ENCODE peak calls at places on chromosomes 2 and 18, in ten cellular contexts. W, L, S, Z, A, H, Q, D, V and E are unnamed samples.

GRCh38 chr2:172276961-172277360 is 150.4 kb upstream of the ITGA6 start:
- DNase-seq in L (no peak), V (no peak), D (no peak), S (no peak), A (no peak), Z (no peak), W (no peak), H (no peak), Q (no peak), E (no peak)

GRCh38 chr2:85458611-85459563 is 40.4 kb downstream of the SH2D6 start:
- DNase-seq in D (no peak), W (no peak), S (no peak), L (no peak), Z (no peak), Q (no peak), A (no peak), V (no peak), H (no peak), E (no peak)

GRCh38 chr18:26804474-26804873 is 61.0 kb downstream of the AQP4 start:
- DNase-seq in H (peak), V (peak), S (no peak), Z (no peak), D (no peak), A (no peak), Q (no peak), L (no peak), W (no peak), E (no peak)

GRCh38 chr2:121256720-121257475 is 28.1 kb downstream of the TFCP2L1 start:
- DNase-seq in A (no peak), Z (peak), W (peak), H (no peak), L (no peak), S (no peak), D (no peak), V (no peak), Q (no peak), E (no peak)

GRCh38 chr18:76519156-76519549 is 24.1 kb upstream of the ZNF516 start:
- DNase-seq in D (no peak), H (no peak), Z (no peak), S (no peak), V (no peak), W (no peak), Q (no peak), L (no peak), A (no peak), E (no peak)

GRCh38 chr2:241065355-241065803 is 36.7 kb downstream of the MTERF4 start:
- DNase-seq in W (peak), H (no peak), Z (no peak), V (no peak), S (no peak), Q (no peak), D (peak), A (no peak), L (no peak), E (peak)

GRCh38 chr2:121897335-121897970 is 142.0 kb downstream of the TSN start:
- DNase-seq in H (no peak), Q (peak), W (no peak), D (no peak), L (peak), A (peak), V (peak), Z (no peak), S (no peak), E (no peak)

GRCh38 chr2:224925066-224925821 is 117.0 kb downstream of the DOCK10 start:
- DNase-seq in H (no peak), D (no peak), Z (no peak), A (peak), W (no peak), L (no peak), V (no peak), Q (no peak), S (no peak), E (no peak)

GRCh38 chr2:39606585-39606984 is 59.1 kb upstream of the TMEM178A start:
- DNase-seq in D (no peak), Z (no peak), Q (no peak), H (no peak), S (no peak), W (no peak), V (no peak), L (no peak), A (no peak), E (no peak)

GRCh38 chr2:102975996-102976636 is 214.3 kb downstream of the TMEM182 start:
- DNase-seq in Z (peak), W (peak), D (no peak), Q (no peak), L (peak), H (peak), V (peak), A (peak), S (no peak), E (peak)

GRCh38 chr2:41806286-41806685 is 241.5 kb upstream of the PKDCC start:
- DNase-seq in H (no peak), Z (no peak), L (no peak), Q (no peak), A (no peak), V (no peak), W (no peak), S (no peak), D (no peak), E (no peak)

GRCh38 chr2:16661936-16662335 is 3.7 kb downstream of the CYRIA start:
- DNase-seq in L (no peak), S (no peak), W (no peak), Q (no peak), Z (no peak), A (no peak), H (no peak), D (no peak), V (no peak), E (no peak)